ENCODE peak calls at places on chromosomes 3 and 15, in six cellular contexts. D is MM.1S, Y is fibroblast of lung, A is fibroblast of the aortic adventitia, C is brain microvascular endothelial cell, T is cardiac muscle cell. H is an unnamed sample.

GRCh38 chr3:136396916-136397315 is 146.8 kb downstream of the PCCB start:
- DNase-seq in D (no peak), Y (peak; percentile 24), A (no peak), C (no peak), T (no peak), H (peak; percentile 61)

GRCh38 chr3:72336821-72337479 is 511.3 kb downstream of the SHQ1 start:
- DNase-seq in D (no peak), Y (peak; percentile 61), A (peak; percentile 71), C (peak; percentile 56), T (peak; percentile 89), H (peak; percentile 96)

GRCh38 chr3:54264050-54264449 is 141.7 kb downstream of the CACNA2D3 start:
- DNase-seq in D (no peak), Y (no peak), A (no peak), C (no peak), T (no peak), H (no peak)

GRCh38 chr3:56303508-56303907 is 164.8 kb downstream of the ERC2 start:
- DNase-seq in D (peak; percentile 31), Y (peak; percentile 63), A (peak; percentile 53), C (peak; percentile 42), T (peak; percentile 84), H (peak; percentile 48)

GRCh38 chr3:167151671-167152070 is 228.4 kb downstream of the ZBBX start:
- DNase-seq in D (peak; percentile 42), Y (no peak), A (no peak), C (no peak), T (no peak), H (no peak)

GRCh38 chr3:50627407-50628051 is 10.6 kb downstream of the MAPKAPK3 start:
- DNase-seq in D (no peak), Y (peak; percentile 79), A (peak; percentile 56), C (peak; percentile 45), T (peak; percentile 35), H (peak; percentile 20)

GRCh38 chr3:66338927-66339326 is 118.1 kb downstream of the SLC25A26 start:
- DNase-seq in D (no peak), Y (peak; percentile 78), A (peak; percentile 71), C (peak; percentile 20), T (peak; percentile 5), H (peak; percentile 73)

GRCh38 chr15:56775632-56776031 is 42.3 kb upstream of the ZNF280D start:
- DNase-seq in D (peak; percentile 52), Y (no peak), A (no peak), C (no peak), T (no peak), H (no peak)

GRCh38 chr3:4826237-4827100 is 152.8 kb upstream of the BHLHE40 start:
- DNase-seq in D (no peak), Y (peak; percentile 77), A (peak; percentile 77), C (no peak), T (no peak), H (peak; percentile 17)

GRCh38 chr3:123818324-123818920 is 65.7 kb downstream of the MYLK start:
- DNase-seq in D (no peak), Y (peak; percentile 92), A (no peak), C (no peak), T (peak; percentile 25), H (no peak)

GRCh38 chr3:29067014-29067413 is 213.9 kb upstream of the RBMS3 start:
- DNase-seq in D (no peak), Y (peak; percentile 50), A (peak; percentile 5), C (no peak), T (no peak), H (peak; percentile 14)

GRCh38 chr3:146163584-146163983 is 2.6 kb upstream of the PLOD2 start:
- DNase-seq in D (no peak), Y (peak; percentile 97), A (peak; percentile 99), C (peak; percentile 66), T (peak; percentile 95), H (peak; percentile 93)

GRCh38 chr3:184325715-184326114 is 11.3 kb downstream of the EIF4G1 start:
- DNase-seq in D (no peak), Y (no peak), A (no peak), C (no peak), T (no peak), H (no peak)

GRCh38 chr3:65114041-65114440 is 426.2 kb upstream of the ADAMTS9 start:
- DNase-seq in D (no peak), Y (no peak), A (no peak), C (no peak), T (no peak), H (no peak)

GRCh38 chr3:77281721-77282120 is 241.8 kb downstream of the ROBO2 start:
- DNase-seq in D (no peak), Y (no peak), A (no peak), C (no peak), T (no peak), H (no peak)

GRCh38 chr3:37324752-37325407 is 150.5 kb upstream of the LRRFIP2 start:
- DNase-seq in D (no peak), Y (peak; percentile 83), A (peak; percentile 89), C (no peak), T (peak; percentile 42), H (no peak)

GRCh38 chr15:57580866-57581265 is 10.8 kb upstream of the MYZAP start:
- DNase-seq in D (no peak), Y (no peak), A (no peak), C (no peak), T (no peak), H (no peak)

GRCh38 chr15:37034392-37034791 is 66.0 kb downstream of the MEIS2 start:
- DNase-seq in D (peak; percentile 22), Y (no peak), A (no peak), C (no peak), T (no peak), H (no peak)

GRCh38 chr15:49492834-49493233 is 69.8 kb downstream of the FGF7 start:
- DNase-seq in D (no peak), Y (peak; percentile 28), A (peak; percentile 65), C (no peak), T (peak; percentile 42), H (peak; percentile 89)

GRCh38 chr15:53297828-53298227 is 461.6 kb downstream of the WDR72 start:
- DNase-seq in D (no peak), Y (no peak), A (no peak), C (no peak), T (no peak), H (no peak)

GRCh38 chr3:43732747-43733425 is 42.1 kb downstream of the ABHD5 start:
- DNase-seq in D (no peak), Y (peak; percentile 39), A (no peak), C (no peak), T (no peak), H (no peak)

GRCh38 chr3:161372321-161373260 is 1.3 kb upstream of the SPTSSB start:
- DNase-seq in D (no peak), Y (peak; percentile 34), A (no peak), C (no peak), T (peak; percentile 14), H (peak; percentile 2)

GRCh38 chr3:154829979-154830378 is 250.1 kb upstream of the MME start:
- DNase-seq in D (no peak), Y (no peak), A (no peak), C (no peak), T (no peak), H (no peak)

GRCh38 chr3:141076821-141077571 is 25.8 kb downstream of the SPSB4 start:
- DNase-seq in D (no peak), Y (peak; percentile 76), A (peak; percentile 12), C (peak; percentile 73), T (peak; percentile 48), H (peak; percentile 20)

GRCh38 chr3:58190291-58190690 is 20.5 kb downstream of the DNASE1L3 start:
- DNase-seq in D (no peak), Y (no peak), A (no peak), C (no peak), T (no peak), H (no peak)

GRCh38 chr3:27667751-27668150 is 54.4 kb downstream of the EOMES start:
- DNase-seq in D (no peak), Y (no peak), A (no peak), C (no peak), T (no peak), H (no peak)

GRCh38 chr15:40782609-40783227 is 12.9 kb downstream of the C15orf62 start:
- DNase-seq in D (peak; percentile 91), Y (peak; percentile 3), A (no peak), C (no peak), T (peak; percentile 32), H (peak; percentile 30)

GRCh38 chr3:124092811-124093210 is 100.9 kb upstream of the ROPN1 start:
- DNase-seq in D (no peak), Y (peak; percentile 91), A (no peak), C (no peak), T (no peak), H (no peak)

GRCh38 chr15:44536298-44536961 is 517 bp upstream of the EIF3J start:
- DNase-seq in D (peak; percentile 83), Y (peak; percentile 78), A (peak; percentile 73), C (no peak), T (no peak), H (no peak)
- TF ChIP-seq CTCF in D (peak; percentile 42), Y (peak; percentile 49), A (peak; percentile 61), C (peak; percentile 70), T (peak; percentile 48), H (peak; percentile 45)

DNA sequence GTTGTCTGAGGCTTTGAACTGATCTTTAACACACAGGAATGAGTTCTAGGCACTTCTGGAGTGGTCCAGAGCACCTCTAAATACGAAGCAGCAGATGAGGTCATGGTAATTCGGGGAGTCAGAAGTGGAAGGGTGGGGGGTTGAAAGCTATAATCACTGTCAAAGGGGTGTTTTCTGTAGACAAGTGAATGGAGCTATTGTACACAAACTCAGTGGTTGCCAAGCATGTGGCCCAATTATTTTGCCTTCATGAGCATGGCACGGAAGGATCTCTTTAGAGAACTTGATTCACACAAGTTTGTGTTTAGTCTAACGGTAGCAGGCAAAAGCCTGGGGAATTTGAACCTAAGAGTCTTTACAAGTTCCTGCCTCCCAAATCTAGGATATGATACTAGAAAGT is 6.3 kb downstream of the FRMD5 start:
- DNase-seq in D (no peak), Y (no peak), A (no peak), C (no peak), T (no peak), H (no peak)
- H3K4me3 ChIP-seq in D (no peak overlapping the region), Y (no peak overlapping the region), A (no peak overlapping the region), C (no peak overlapping the region), T (no peak overlapping the region), H (no peak overlapping the region)

GRCh38 chr3:102235679-102236078 is 199.1 kb upstream of the ZPLD1 start:
- DNase-seq in D (peak; percentile 47), Y (no peak), A (peak; percentile 71), C (no peak), T (peak; percentile 55), H (no peak)
- TF ChIP-seq CTCF in D (peak; percentile 69), Y (peak; percentile 81), A (peak; percentile 80), C (peak; percentile 54), T (peak; percentile 65), H (peak; percentile 38)

GRCh38 chr15:59369597-59369996 is 3.1 kb downstream of the MYO1E start:
- DNase-seq in D (no peak), Y (peak; percentile 35), A (no peak), C (no peak), T (no peak), H (no peak)
- H3K4me3 ChIP-seq in D (no peak overlapping the region), Y (no peak overlapping the region), A (no peak overlapping the region), C (no peak overlapping the region), T (no peak overlapping the region), H (no peak overlapping the region)

H was measured in fibroblast of villous mesenchyme.